ENCODE peak calls at places on chromosomes 5 and 9, in seven cellular contexts. Q is PC-9, I is mesenchymal stem cell, V is neuronal stem cell, B is GM23248, H is A549, G is K562. R is an unnamed sample.
A peak's percentile ranks its signal among the peaks of the same experiment; 100 is the strongest.

GRCh38 chr5:78903936-78904335 is 81.2 kb downstream of the ARSB start:
- DNase-seq in Q (no peak), I (peak; percentile 26), V (no peak), B (peak; percentile 63), H (no peak), G (no peak), R (no peak)

GRCh38 chr5:141716009-141716408 is 34.0 kb upstream of the ARAP3 start:
- DNase-seq in Q (peak; percentile 66), I (no peak), V (no peak), B (no peak), H (no peak), G (no peak), R (no peak)

GRCh38 chr5:111453747-111454146 is 58.6 kb downstream of the STARD4 start:
- DNase-seq in Q (no peak), I (peak; percentile 78), V (no peak), B (peak; percentile 61), H (peak; percentile 11), G (no peak), R (no peak)

GRCh38 chr9:21392270-21392669 is 7.1 kb upstream of the IFNA2 start:
- DNase-seq in Q (no peak), I (peak; percentile 33), V (no peak), B (peak; percentile 47), H (peak; percentile 83), G (no peak), R (peak; percentile 67)

GRCh38 chr5:157476699-157477408 is 16.8 kb downstream of the NIPAL4 start:
- DNase-seq in Q (peak; percentile 47), I (peak; percentile 79), V (peak; percentile 56), B (peak; percentile 87), H (peak; percentile 78), G (peak; percentile 75), R (peak; percentile 85)

GRCh38 chr5:96080557-96080956 is 118.9 kb upstream of the ELL2 start:
- DNase-seq in Q (no peak), I (peak; percentile 78), V (no peak), B (peak; percentile 69), H (peak; percentile 58), G (peak; percentile 43), R (no peak)

GRCh38 chr9:134942011-134942410 is 24.3 kb upstream of the FCN1 start:
- DNase-seq in Q (no peak), I (no peak), V (no peak), B (no peak), H (no peak), G (no peak), R (no peak)

GRCh38 chr5:135714126-135714894 is 120.2 kb upstream of the SLC25A48 start:
- DNase-seq in Q (no peak), I (peak; percentile 41), V (no peak), B (peak; percentile 15), H (no peak), G (no peak), R (no peak)

GRCh38 chr9:113476511-113476916 is 13.0 kb downstream of the RGS3 start:
- DNase-seq in Q (no peak), I (no peak), V (no peak), B (no peak), H (no peak), G (no peak), R (peak; percentile 32)

GRCh38 chr5:95870105-95870672 is 47.7 kb upstream of the GLRX start:
- DNase-seq in Q (no peak), I (peak; percentile 67), V (no peak), B (peak; percentile 66), H (no peak), G (no peak), R (no peak)

GRCh38 chr5:77379558-77380061 is 112.5 kb downstream of the WDR41 start:
- DNase-seq in Q (no peak), I (no peak), V (no peak), B (no peak), H (no peak), G (no peak), R (no peak)

GRCh38 chr9:118644066-118644465 is 725.2 kb downstream of the BRINP1 start:
- DNase-seq in Q (no peak), I (no peak), V (no peak), B (no peak), H (no peak), G (no peak), R (no peak)

GRCh38 chr9:131633491-131634031 is 88.2 kb downstream of the PRRT1B start:
- DNase-seq in Q (no peak), I (no peak), V (no peak), B (peak; percentile 61), H (no peak), G (no peak), R (no peak)

GRCh38 chr5:31811210-31811609 is 172.3 kb downstream of the PDZD2 start:
- DNase-seq in Q (no peak), I (peak; percentile 89), V (no peak), B (peak; percentile 93), H (peak; percentile 69), G (peak; percentile 20), R (no peak)

GRCh38 chr9:134982311-134982710 is 64.6 kb upstream of the FCN1 start:
- DNase-seq in Q (no peak), I (no peak), V (no peak), B (no peak), H (no peak), G (no peak), R (no peak)

GRCh38 chr5:53249529-53249928 is 140.0 kb upstream of the MOCS2 start:
- DNase-seq in Q (peak; percentile 36), I (peak; percentile 87), V (no peak), B (peak; percentile 96), H (peak; percentile 70), G (no peak), R (no peak)

GRCh38 chr5:174503461-174504265 is 220.7 kb upstream of the MSX2 start:
- DNase-seq in Q (no peak), I (no peak), V (no peak), B (peak; percentile 73), H (peak; percentile 37), G (no peak), R (no peak)

GRCh38 chr5:19370655-19371386 is 617.2 kb downstream of the CDH18 start:
- DNase-seq in Q (no peak), I (peak; percentile 1), V (no peak), B (no peak), H (no peak), G (no peak), R (no peak)

GRCh38 chr5:19369561-19369960 is 618.4 kb downstream of the CDH18 start:
- DNase-seq in Q (no peak), I (no peak), V (no peak), B (no peak), H (no peak), G (no peak), R (no peak)

DNA sequence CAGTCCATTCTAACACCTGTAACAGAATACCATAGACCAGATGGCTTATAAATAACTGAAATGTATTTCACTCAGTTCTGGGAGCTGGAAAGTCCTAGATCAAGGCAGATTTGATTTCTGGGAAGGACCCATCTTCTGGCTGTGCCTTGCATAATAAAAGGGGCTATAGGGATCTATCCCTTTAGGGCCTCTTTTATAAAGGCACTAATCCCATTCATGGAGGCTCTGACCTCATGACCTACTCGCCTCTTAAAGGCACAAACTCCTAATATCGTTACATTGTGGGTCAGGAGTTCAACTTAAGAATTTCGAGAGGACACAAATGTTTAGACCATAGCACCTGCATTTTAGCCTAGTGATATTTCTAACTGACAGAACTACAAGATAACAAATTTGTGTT is 619.0 kb downstream of the CDH18 start:
- DNase-seq in Q (no peak), I (no peak), V (peak; percentile 44), B (no peak), H (no peak), G (no peak), R (no peak)
- H3K4me3 ChIP-seq in Q (no peak overlapping the region), I (no peak overlapping the region), V (no peak overlapping the region), B (no peak overlapping the region), H (no peak overlapping the region), G (no peak overlapping the region), R (no peak overlapping the region)

GRCh38 chr5:127399068-127399467 is 108.5 kb downstream of the MEGF10 start:
- DNase-seq in Q (no peak), I (no peak), V (no peak), B (no peak), H (no peak), G (no peak), R (no peak)

GRCh38 chr5:127404190-127404589 is 113.2 kb upstream of the PRRC1 start:
- DNase-seq in Q (no peak), I (no peak), V (no peak), B (no peak), H (no peak), G (no peak), R (no peak)

GRCh38 chr5:127400946-127401670 is 110.5 kb downstream of the MEGF10 start:
- DNase-seq in Q (no peak), I (no peak), V (no peak), B (no peak), H (no peak), G (no peak), R (no peak)

GRCh38 chr5:127398508-127398907 is 107.9 kb downstream of the MEGF10 start:
- DNase-seq in Q (no peak), I (no peak), V (no peak), B (no peak), H (no peak), G (no peak), R (no peak)

GRCh38 chr5:127400524-127400923 is 109.9 kb downstream of the MEGF10 start:
- DNase-seq in Q (no peak), I (no peak), V (no peak), B (no peak), H (no peak), G (no peak), R (no peak)
- H3K4me2 ChIP-seq in Q (no peak overlapping the region), I (no peak overlapping the region), V (no peak overlapping the region), B (no peak overlapping the region), H (no peak overlapping the region), G (no peak overlapping the region), R (no peak overlapping the region)

DNA sequence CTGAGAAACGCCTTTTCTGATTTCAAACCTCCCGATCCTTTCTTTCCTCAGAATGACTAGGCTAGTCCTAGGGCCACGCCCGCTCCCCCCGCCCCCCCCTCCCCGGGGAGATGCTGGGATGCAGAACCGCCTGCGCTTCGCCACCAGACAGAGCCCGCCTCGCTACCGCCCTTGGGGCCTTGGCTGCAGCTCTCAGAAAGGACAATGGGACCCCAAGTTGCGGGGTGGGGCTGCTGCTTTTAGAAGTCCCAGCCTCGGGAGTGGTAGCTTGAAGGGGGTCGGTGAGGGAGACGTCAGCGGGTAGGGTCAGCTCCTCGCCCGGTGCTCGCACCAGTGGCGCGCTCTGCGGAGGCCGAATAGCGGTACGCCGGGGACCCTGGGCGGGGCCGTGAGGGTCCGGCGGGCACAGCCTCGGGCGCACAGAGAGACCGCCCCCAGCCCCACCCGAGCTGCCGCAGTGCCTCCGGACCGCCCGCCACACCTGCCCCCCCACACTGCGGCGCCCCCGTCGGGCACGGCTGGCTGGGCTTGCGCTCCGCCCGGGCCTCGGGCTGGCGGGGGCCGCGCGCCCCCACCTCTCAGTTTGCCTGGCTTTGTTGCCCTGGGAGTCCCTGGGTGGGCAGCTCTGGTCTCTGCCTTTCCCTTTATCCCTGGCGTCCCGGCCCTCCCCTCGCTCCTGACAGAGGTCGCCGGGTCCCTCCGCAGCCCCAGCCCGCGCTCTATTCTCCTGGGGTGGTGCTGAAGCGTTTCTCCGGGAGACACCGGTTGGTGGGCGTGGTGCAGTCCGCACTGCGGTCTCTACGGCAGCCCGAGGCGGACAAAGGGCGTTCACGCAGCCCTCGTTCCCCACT is 1.1 kb downstream of the MAP1B start:
- DNase-seq in Q (peak; percentile 66), I (peak; percentile 79), V (peak; percentile 82), B (peak; percentile 88), H (peak; percentile 70), G (peak; percentile 87), R (peak; percentile 19)
- H3K4me3 ChIP-seq in Q (peak overlapping the region; percentile 100), I (peak overlapping the region; percentile 98), V (peak overlapping the region; percentile 98), B (peak overlapping the region; percentile 88), H (peak overlapping the region; percentile 84), G (peak overlapping the region; percentile 66), R (no peak overlapping the region)

DNA sequence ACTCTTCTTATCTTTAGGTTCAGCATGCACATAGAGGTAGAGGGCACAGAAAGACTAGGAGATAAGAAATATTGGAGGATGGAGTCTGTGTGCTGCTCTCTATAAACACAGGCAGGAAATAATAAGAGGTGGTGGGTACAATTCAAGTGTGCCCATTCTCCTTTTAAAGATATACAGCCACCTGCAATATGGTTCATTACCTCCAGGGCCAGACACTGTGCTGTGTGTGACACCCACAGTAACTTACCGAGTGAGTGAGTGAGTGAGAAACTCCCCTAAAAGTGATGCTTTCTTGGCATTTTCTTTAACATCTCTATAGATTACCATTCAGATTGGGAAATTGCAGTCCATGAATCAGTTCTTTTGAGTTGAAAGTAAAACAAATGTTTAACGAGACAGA is 311.8 kb upstream of the KCNN2 start:
- DNase-seq in Q (no peak), I (no peak), V (no peak), B (no peak), H (no peak), G (no peak), R (no peak)
- H3K4me2 ChIP-seq in Q (no peak overlapping the region), I (no peak overlapping the region), V (no peak overlapping the region), B (no peak overlapping the region), H (no peak overlapping the region), G (no peak overlapping the region), R (no peak overlapping the region)